ENCODE peak calls at places on chromosomes 7 and 10, in seven cellular contexts. V is A549, X is skeletal muscle cell, Q is HCT116, I is IMR-90, A is AG10803, J is right cardiac atrium. Y is an unnamed sample.

GRCh38 chr10:74955796-74956195 is 129.4 kb downstream of the KAT6B start:
- DNase-seq in J (no peak), A (peak), Q (no peak), V (no peak), I (peak), X (no peak), Y (peak)

GRCh38 chr10:8910314-8910713 is 855.8 kb downstream of the GATA3 start:
- DNase-seq in V (no peak), I (no peak), X (no peak), Q (no peak), A (no peak), J (no peak), Y (no peak)

GRCh38 chr10:3747984-3748383 is 37.0 kb downstream of the KLF6 start:
- DNase-seq in A (no peak), X (no peak), V (no peak), Q (no peak), J (no peak), I (no peak), Y (no peak)

GRCh38 chr10:11106621-11107374 is 89.1 kb downstream of the CELF2 start:
- DNase-seq in I (no peak), Q (no peak), A (no peak), V (no peak), X (no peak), J (no peak), Y (no peak)

GRCh38 chr10:115278294-115278693 is 185.1 kb downstream of the ATRNL1 start:
- DNase-seq in Q (no peak), X (no peak), A (no peak), I (no peak), V (no peak), J (no peak), Y (no peak)

GRCh38 chr7:128210590-128211570 is 30.2 kb upstream of the LEP start:
- DNase-seq in X (no peak), Q (no peak), J (no peak), V (no peak), A (no peak), I (no peak), Y (no peak)

GRCh38 chr7:5143935-5144903 is 45.8 kb upstream of the WIPI2 start:
- DNase-seq in Q (no peak), J (peak), I (peak), X (no peak), V (no peak), A (no peak), Y (no peak)

GRCh38 chr7:101891936-101892640 is 74.7 kb downstream of the CUX1 start:
- DNase-seq in A (peak), V (no peak), Q (no peak), J (no peak), I (no peak), X (no peak), Y (no peak)

GRCh38 chr7:132934017-132934416 is 147.9 kb downstream of the CHCHD3 start:
- DNase-seq in X (no peak), J (no peak), Q (no peak), V (no peak), I (no peak), A (no peak), Y (no peak)

GRCh38 chr10:64033710-64034109 is 512.5 kb downstream of the REEP3 start:
- DNase-seq in Q (no peak), X (no peak), J (no peak), I (no peak), V (no peak), A (peak), Y (no peak)

GRCh38 chr10:34808789-34809745 is 6.0 kb downstream of the PARD3 start:
- DNase-seq in Q (no peak), J (no peak), A (peak), I (peak), X (no peak), V (no peak), Y (peak)

GRCh38 chr7:151723321-151723720 is 153.6 kb downstream of the PRKAG2 start:
- DNase-seq in A (no peak), Q (no peak), X (no peak), I (no peak), V (no peak), J (no peak), Y (no peak)

GRCh38 chr7:81846398-81846797 is 76.6 kb upstream of the HGF start:
- DNase-seq in A (peak), Q (no peak), X (peak), I (peak), V (no peak), J (no peak), Y (peak)

GRCh38 chr7:75716992-75717626 is 21.6 kb downstream of the HIP1 start:
- DNase-seq in Q (peak), X (peak), V (no peak), J (no peak), A (peak), I (peak), Y (peak)

GRCh38 chr10:80491251-80492102 is 37.4 kb downstream of the TSPAN14 start:
- DNase-seq in I (no peak), X (no peak), V (no peak), J (peak), A (no peak), Q (no peak), Y (no peak)

GRCh38 chr7:91266931-91267557 is 2.8 kb downstream of the FZD1 start:
- DNase-seq in I (no peak), J (peak), X (no peak), A (no peak), V (no peak), Q (no peak), Y (peak)

GRCh38 chr10:119006451-119007210 is 22.9 kb upstream of the NANOS1 start:
- DNase-seq in I (peak), V (peak), A (peak), X (peak), Q (no peak), J (peak), Y (peak)

GRCh38 chr7:121440857-121441503 is 44.9 kb upstream of the FAM3C start:
- DNase-seq in Q (no peak), A (no peak), I (no peak), X (no peak), J (no peak), V (no peak), Y (no peak)

GRCh38 chr10:88386878-88387773 is 196.0 kb downstream of the RNLS start:
- DNase-seq in I (peak), V (peak), Q (peak), X (peak), J (peak), A (peak), Y (peak)

GRCh38 chr7:108158766-108159165 is 28.6 kb upstream of the LAMB4 start:
- DNase-seq in J (no peak), I (no peak), V (no peak), X (no peak), Q (no peak), A (no peak), Y (peak)

GRCh38 chr10:84966708-84967441 is 638.5 kb downstream of the CCSER2 start:
- DNase-seq in X (no peak), Q (no peak), I (no peak), J (no peak), A (no peak), V (no peak), Y (no peak)

GRCh38 chr7:17299477-17299991 is 1.1 kb downstream of the AHR start:
- DNase-seq in X (no peak), I (peak), A (no peak), V (no peak), J (no peak), Q (no peak), Y (peak)

GRCh38 chr7:2109936-2110585 is 122.7 kb downstream of the MAD1L1 start:
- DNase-seq in J (no peak), X (peak), I (peak), A (peak), V (peak), Q (peak), Y (peak)

GRCh38 chr10:6706725-6707124 is 126.6 kb upstream of the PRKCQ start:
- DNase-seq in I (no peak), A (no peak), X (no peak), Q (no peak), V (no peak), J (no peak), Y (no peak)

GRCh38 chr7:22549667-22550513 is 49.9 kb upstream of the STEAP1B start:
- DNase-seq in V (no peak), X (no peak), Q (peak), I (peak), J (no peak), A (no peak), Y (peak)

GRCh38 chr10:60336901-60337630 is 52.6 kb downstream of the ANK3 start:
- DNase-seq in X (no peak), J (no peak), Q (no peak), I (no peak), V (no peak), A (peak), Y (no peak)

GRCh38 chr7:29204491-29205281 is 10.1 kb downstream of the CHN2 start:
- DNase-seq in V (no peak), X (no peak), I (no peak), A (no peak), J (no peak), Q (no peak), Y (no peak)

GRCh38 chr10:98477861-98478260 is 31.1 kb upstream of the HPS1 start:
- DNase-seq in X (no peak), I (no peak), V (no peak), J (no peak), Q (no peak), A (no peak), Y (no peak)

GRCh38 chr7:42350801-42351200 is 113.8 kb upstream of the GLI3 start:
- DNase-seq in V (no peak), Q (no peak), X (peak), A (peak), J (no peak), I (no peak), Y (no peak)

GRCh38 chr7:142557971-142558582 is 191.2 kb upstream of the PRSS1 start:
- DNase-seq in I (peak), X (no peak), Q (peak), J (no peak), V (peak), A (peak), Y (peak)

GRCh38 chr10:3068968-3069737 is 1.8 kb downstream of the PFKP start:
- DNase-seq in I (peak), A (peak), J (no peak), X (no peak), V (no peak), Q (no peak), Y (no peak)

DNA sequence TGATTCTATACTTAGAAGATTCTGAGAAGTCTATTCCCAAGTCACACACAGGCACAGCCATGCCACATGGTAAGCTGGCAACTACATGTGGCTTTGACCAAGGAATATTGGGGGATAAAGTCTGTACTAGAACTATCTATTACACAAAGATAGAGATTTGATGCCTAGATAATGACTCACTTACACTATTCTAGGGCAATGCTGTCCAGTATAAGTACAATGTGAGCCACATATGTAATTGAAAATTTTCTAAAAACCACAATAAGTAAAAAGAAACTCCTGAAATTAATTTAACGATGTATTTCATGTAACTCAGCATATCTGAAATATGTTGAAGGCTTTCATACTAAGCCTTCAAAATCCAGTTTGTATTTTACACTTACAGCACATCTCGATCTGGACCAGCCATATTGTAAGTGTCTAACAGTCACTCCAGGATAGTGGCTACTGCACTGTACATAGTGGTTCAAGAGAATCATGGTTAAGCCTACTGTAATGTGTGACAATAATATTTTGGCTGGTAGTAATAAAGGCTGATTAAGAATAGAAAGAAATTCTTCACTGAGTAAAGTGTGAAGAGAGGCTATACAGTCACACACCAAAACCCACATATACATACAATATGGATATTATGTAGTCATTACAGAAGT is 62.8 kb downstream of the RTKN2 start:
- DNase-seq in Q (no peak), V (no peak), A (no peak), X (no peak), J (no peak), I (no peak), Y (no peak)
- H3K4me3 ChIP-seq in Q (no peak), V (no peak), A (no peak), X (no peak), J (no peak), I (no peak), Y (no peak)

GRCh38 chr7:126411821-126412383 is 840.8 kb downstream of the GRM8 start:
- DNase-seq in Q (no peak), V (no peak), I (no peak), J (no peak), X (no peak), A (no peak), Y (no peak)

DNA sequence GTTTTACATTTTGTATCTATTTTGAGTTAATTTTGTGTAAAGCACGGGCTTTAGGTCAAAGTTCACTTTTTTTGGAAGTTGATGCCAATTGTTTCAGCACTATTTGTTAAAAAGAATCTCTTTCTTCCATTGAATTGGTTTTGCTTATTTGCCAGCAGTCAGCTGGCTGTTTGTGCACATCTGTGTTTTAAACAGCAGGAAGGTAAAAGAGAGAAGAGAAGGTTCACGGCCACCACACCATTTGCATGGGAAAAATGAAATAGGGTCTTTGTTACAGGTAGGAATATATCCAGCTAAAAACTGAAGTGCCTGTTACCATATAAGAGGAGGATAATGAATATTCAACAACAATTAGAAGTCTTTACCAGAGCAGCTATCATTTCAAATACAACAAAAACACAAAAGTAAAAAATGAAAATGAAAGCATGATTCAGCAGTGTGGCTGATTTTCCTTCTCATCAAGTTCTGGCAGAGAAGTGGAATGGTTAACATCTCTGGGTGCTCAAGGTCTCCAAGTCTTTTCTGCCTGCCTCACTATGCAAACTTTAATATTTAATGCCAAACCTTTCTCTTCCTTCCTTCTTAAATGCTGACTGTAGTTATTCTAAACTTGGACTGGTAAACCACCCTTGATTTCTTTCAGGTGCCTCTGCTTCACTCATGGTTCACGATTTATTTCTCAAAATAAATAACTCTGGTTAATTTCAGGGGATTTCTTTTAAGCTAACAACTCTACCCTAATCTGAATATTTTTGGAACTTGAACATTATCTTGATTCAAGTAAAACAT is 841.5 kb downstream of the GRM8 start:
- DNase-seq in V (no peak), A (no peak), Q (no peak), I (no peak), J (no peak), X (no peak), Y (no peak)
- H3K4me3 ChIP-seq in V (no peak), A (no peak), Q (no peak), I (no peak), J (no peak), X (no peak), Y (no peak)

GRCh38 chr7:139753693-139754111 is 24.1 kb downstream of the HIPK2 start:
- DNase-seq in V (no peak), X (no peak), I (no peak), J (no peak), A (no peak), Q (no peak), Y (no peak)
- H3K4me3 ChIP-seq in V (no peak), X (no peak), I (no peak), J (no peak), A (no peak), Q (no peak), Y (no peak)

GRCh38 chr10:31120392-31120791 is 88.7 kb upstream of the ZNF438 start:
- DNase-seq in X (no peak), V (no peak), A (no peak), Q (no peak), I (peak), J (no peak), Y (no peak)
- H3K4me3 ChIP-seq in X (no peak), V (no peak), A (no peak), Q (no peak), I (no peak), J (no peak), Y (no peak)

DNA sequence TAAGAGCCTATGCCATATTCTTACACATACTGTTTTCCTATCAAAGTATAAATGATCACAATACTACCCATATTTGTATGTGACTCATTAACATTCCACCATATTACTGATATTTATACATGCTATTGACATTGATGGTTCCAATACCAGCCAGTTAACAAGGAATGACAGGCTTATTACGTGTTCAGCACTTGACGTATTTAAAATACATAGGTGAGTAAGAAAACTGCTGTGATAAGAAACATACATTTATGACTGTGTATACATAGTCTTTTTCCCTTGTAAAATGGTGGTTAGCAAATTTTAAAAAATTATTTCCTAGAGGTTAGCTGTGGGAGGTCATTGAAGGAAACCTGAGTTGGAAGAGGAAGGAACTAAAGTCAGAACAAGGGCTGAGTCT is 81.1 kb upstream of the NEUROD6 start:
- DNase-seq in J (no peak), X (no peak), I (no peak), V (no peak), Q (no peak), A (no peak), Y (no peak)
- H3K4me3 ChIP-seq in J (no peak), X (no peak), I (no peak), V (no peak), Q (no peak), A (no peak), Y (no peak)

DNA sequence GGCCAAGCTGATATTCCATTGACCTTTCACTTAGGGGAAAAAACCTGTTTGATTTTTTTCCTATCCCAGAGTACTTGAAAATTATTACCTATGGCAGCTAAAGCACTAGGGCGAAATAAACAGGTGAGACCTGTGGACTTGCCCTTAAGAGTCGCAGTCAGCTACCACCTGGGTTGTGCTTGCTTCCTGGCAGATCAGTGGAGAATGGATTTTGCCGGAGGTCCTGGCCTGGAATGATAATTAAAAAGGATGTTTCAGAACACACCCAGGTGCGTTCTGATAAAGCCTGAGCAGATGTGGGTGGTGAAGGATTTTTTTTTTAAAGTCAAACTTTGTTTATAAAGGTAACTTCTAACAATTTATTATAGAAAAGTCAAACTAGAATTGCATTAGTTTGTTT is 59.1 kb downstream of the AUTS2 start:
- DNase-seq in X (no peak), I (no peak), J (no peak), Q (no peak), V (no peak), A (no peak), Y (no peak)
- H3K4me3 ChIP-seq in X (no peak), I (no peak), J (no peak), Q (no peak), V (no peak), A (no peak), Y (no peak)